ENCODE peak calls at places on chromosomes 5 and 9, in four cellular contexts. L is breast epithelium, F is NCI-H1417, G is choroid plexus epithelial cell. C is an unnamed sample.

GRCh38 chr5:145778144-145778900 is 56.8 kb downstream of the PRELID2 start:
- DNase-seq in L (no peak), F (no peak), G (no peak), C (no peak)

GRCh38 chr5:26847041-26847736 is 191.2 kb downstream of the CDH9 start:
- DNase-seq in L (no peak), F (peak), G (peak), C (no peak)

GRCh38 chr9:72460342-72461312 is 60.8 kb upstream of the TMC1 start:
- DNase-seq in L (no peak), F (no peak), G (no peak), C (no peak)

GRCh38 chr5:17190242-17190778 is 27.1 kb upstream of the BASP1 start:
- DNase-seq in L (no peak), F (peak), G (peak), C (peak)

GRCh38 chr5:87169300-87169991 is 98.2 kb upstream of the RASA1 start:
- DNase-seq in L (no peak), F (no peak), G (no peak), C (no peak)

GRCh38 chr5:115977988-115978387 is 15.7 kb downstream of the LVRN start:
- DNase-seq in L (no peak), F (no peak), G (peak), C (no peak)

GRCh38 chr5:151897017-151897552 is 27.6 kb downstream of the GLRA1 start:
- DNase-seq in L (no peak), F (no peak), G (no peak), C (no peak)

GRCh38 chr9:124399999-124400940 is 15.0 kb downstream of the PSMB7 start:
- DNase-seq in L (no peak), F (no peak), G (peak), C (no peak)

GRCh38 chr9:27183701-27184100 is 74.7 kb downstream of the TEK start:
- DNase-seq in L (no peak), F (no peak), G (no peak), C (peak)

GRCh38 chr9:80784647-80785046 is 904.7 kb downstream of the TLE1 start:
- DNase-seq in L (no peak), F (no peak), G (no peak), C (no peak)

GRCh38 chr9:101119206-101119819 is 90.8 kb downstream of the PLPPR1 start:
- DNase-seq in L (no peak), F (peak), G (peak), C (peak)

GRCh38 chr5:115028557-115028956 is 141.2 kb downstream of the TRIM36 start:
- DNase-seq in L (no peak), F (no peak), G (no peak), C (no peak)

GRCh38 chr5:92885950-92886349 is 695.1 kb downstream of the NR2F1-AS1 start:
- DNase-seq in L (no peak), F (peak), G (no peak), C (no peak)

GRCh38 chr5:110873773-110874437 is 135.1 kb downstream of the SLC25A46 start:
- DNase-seq in L (no peak), F (no peak), G (no peak), C (no peak)

GRCh38 chr5:124162782-124163532 is 583.5 kb downstream of the ZNF608 start:
- DNase-seq in L (no peak), F (peak), G (peak), C (peak)

C was measured in G401.